ENCODE peak calls at places on chromosomes 7 and 10, in seven cellular contexts. H is ELR; K is right atrium auricular region; P is fibroblast of lung; F is M059J; B is activated CD8-positive, alpha-beta memory T cell treated with anti-CD3 and anti-CD28 coated beads for 1 hour; J is cortex of kidney. U is an unnamed sample.

GRCh38 chr7:101846800-101847538 is 29.5 kb downstream of the CUX1 start:
- DNase-seq in K (no peak), P (no peak), F (no peak), H (no peak), J (no peak), B (no peak), U (no peak)

GRCh38 chr10:76675951-76676587 is 961.5 kb downstream of the KCNMA1 start:
- DNase-seq in F (peak; percentile 78), J (no peak), K (peak; percentile 87), B (no peak), H (no peak), P (peak; percentile 65), U (no peak)

GRCh38 chr7:152571031-152571430 is 104.9 kb downstream of the XRCC2 start:
- DNase-seq in F (no peak), B (no peak), H (no peak), J (no peak), K (no peak), P (no peak), U (no peak)

GRCh38 chr10:67224553-67224952 is 298.7 kb downstream of the LRRTM3 start:
- DNase-seq in J (no peak), P (no peak), B (no peak), H (no peak), F (no peak), K (no peak), U (no peak)

GRCh38 chr10:3111626-3112220 is 44.4 kb downstream of the PFKP start:
- DNase-seq in B (no peak), F (no peak), J (no peak), K (no peak), P (no peak), H (no peak), U (no peak)

GRCh38 chr7:99314504-99314903 is 11.2 kb upstream of the ARPC1A start:
- DNase-seq in K (no peak), F (no peak), B (no peak), P (no peak), J (no peak), H (no peak), U (no peak)

GRCh38 chr7:26451997-26452396 is 160.3 kb downstream of the SNX10 start:
- DNase-seq in K (no peak), B (no peak), J (no peak), H (no peak), F (no peak), P (no peak), U (no peak)

GRCh38 chr7:75565129-75565528 is 73.0 kb downstream of the SPDYE5 start:
- DNase-seq in P (peak; percentile 74), J (no peak), F (peak; percentile 99), H (peak; percentile 93), K (peak; percentile 62), B (no peak), U (peak; percentile 97)

GRCh38 chr10:13891542-13892431 is 305.0 kb downstream of the PRPF18 start:
- DNase-seq in B (no peak), J (no peak), F (no peak), P (no peak), H (peak; percentile 72), K (no peak), U (no peak)

GRCh38 chr7:22025075-22025474 is 79.4 kb upstream of the CDCA7L start:
- DNase-seq in B (no peak), F (no peak), J (no peak), H (no peak), K (no peak), P (no peak), U (no peak)

GRCh38 chr10:61547297-61547696 is 94.1 kb upstream of the TMEM26 start:
- DNase-seq in F (no peak), K (no peak), P (no peak), B (no peak), J (no peak), H (peak; percentile 4), U (no peak)

GRCh38 chr7:64045301-64046040 is at the start of gene ZNF727:
- DNase-seq in P (no peak), K (peak; percentile 68), B (no peak), J (no peak), F (no peak), H (no peak), U (no peak)

GRCh38 chr7:41297167-41297566 is 405.7 kb downstream of the INHBA start:
- DNase-seq in H (no peak), F (no peak), K (no peak), P (no peak), B (no peak), J (no peak), U (no peak)

GRCh38 chr7:95636140-95636539 is 39.8 kb upstream of the PDK4 start:
- DNase-seq in J (no peak), P (peak; percentile 21), F (peak; percentile 75), K (no peak), B (no peak), H (peak; percentile 47), U (no peak)

GRCh38 chr7:51034531-51035264 is 252.0 kb upstream of the GRB10 start:
- DNase-seq in K (no peak), J (no peak), F (peak; percentile 90), B (no peak), H (peak; percentile 55), P (peak; percentile 57), U (peak; percentile 76)

GRCh38 chr7:41065663-41066062 is 637.2 kb downstream of the INHBA start:
- DNase-seq in P (no peak), F (peak; percentile 25), J (no peak), K (no peak), B (no peak), H (no peak), U (no peak)

GRCh38 chr7:100372256-100372655 is 1.0 kb upstream of the PILRA start:
- DNase-seq in B (no peak), J (no peak), F (no peak), H (peak; percentile 68), K (peak; percentile 65), P (peak; percentile 36), U (peak; percentile 28)

GRCh38 chr10:110326351-110327032 is 21.8 kb upstream of the SMNDC1 start:
- DNase-seq in H (peak; percentile 91), B (no peak), F (peak; percentile 94), P (peak; percentile 82), J (no peak), K (no peak), U (peak; percentile 89)

GRCh38 chr7:115297651-115298050 is 375.8 kb downstream of the MDFIC start:
- DNase-seq in K (no peak), B (no peak), J (no peak), P (peak; percentile 21), H (peak; percentile 55), F (peak; percentile 2), U (peak; percentile 73)

GRCh38 chr10:57338823-57339558 is 928.7 kb downstream of the IPMK start:
- DNase-seq in J (no peak), P (peak; percentile 56), H (peak; percentile 62), B (no peak), K (no peak), F (peak; percentile 41), U (peak; percentile 44)

GRCh38 chr7:47535704-47536628 is 45.9 kb downstream of the TNS3 start:
- DNase-seq in H (no peak), F (peak; percentile 58), B (no peak), K (no peak), J (no peak), P (no peak), U (no peak)